ENCODE peak calls at places on chromosome 11, in eight cellular contexts. Z, N, W, C, X, L, U and K are unnamed samples.

GRCh38 chr11:37115963-37116362 is 517.9 kb upstream of the RAG2 start:
- DNase-seq in Z (no peak), N (no peak), W (no peak), C (no peak), X (no peak), L (no peak), U (no peak), K (no peak)

GRCh38 chr11:135075740-135076139 is 663.7 kb upstream of the B3GAT1 start:
- DNase-seq in Z (peak), N (no peak), W (peak), C (peak), X (no peak), L (no peak), U (no peak), K (peak)

GRCh38 chr11:75100314-75100713 is 3.6 kb upstream of the OR2AT4 start:
- DNase-seq in Z (no peak), N (peak), W (no peak), C (peak), X (no peak), L (no peak), U (no peak), K (peak)

GRCh38 chr11:134539285-134539684 is 127.2 kb upstream of the B3GAT1 start:
- DNase-seq in Z (no peak), N (no peak), W (no peak), C (no peak), X (no peak), L (no peak), U (no peak), K (no peak)

GRCh38 chr11:123238297-123238696 is 43.2 kb upstream of the CLMP start:
- DNase-seq in Z (peak), N (no peak), W (no peak), C (no peak), X (no peak), L (no peak), U (no peak), K (no peak)

GRCh38 chr11:2747236-2748015 is 47.6 kb upstream of the KCNQ1OT1 start:
- DNase-seq in Z (no peak), N (no peak), W (no peak), C (no peak), X (no peak), L (no peak), U (peak), K (peak)

GRCh38 chr11:114257621-114258558 is 38.3 kb upstream of the NNMT start:
- DNase-seq in Z (no peak), N (no peak), W (no peak), C (no peak), X (no peak), L (peak), U (no peak), K (no peak)

GRCh38 chr11:34960277-34960676 is 43.9 kb downstream of the PDHX start:
- DNase-seq in Z (no peak), N (no peak), W (no peak), C (no peak), X (no peak), L (no peak), U (no peak), K (no peak)

GRCh38 chr11:97544401-97544800 is 1154.6 kb downstream of the JRKL start:
- DNase-seq in Z (no peak), N (no peak), W (no peak), C (no peak), X (no peak), L (no peak), U (no peak), K (no peak)

GRCh38 chr11:83779876-83780275 is 493.7 kb upstream of the CCDC90B start:
- DNase-seq in Z (no peak), N (no peak), W (no peak), C (no peak), X (no peak), L (no peak), U (no peak), K (no peak)

GRCh38 chr11:13135385-13136271 is 126.5 kb downstream of the RASSF10 start:
- DNase-seq in Z (no peak), N (no peak), W (no peak), C (peak), X (no peak), L (no peak), U (no peak), K (peak)

GRCh38 chr11:33735426-33736147 is 636 bp downstream of the CD59 start:
- DNase-seq in Z (peak), N (peak), W (no peak), C (no peak), X (no peak), L (peak), U (no peak), K (no peak)

GRCh38 chr11:7547091-7547490 is 33.3 kb downstream of the PPFIBP2 start:
- DNase-seq in Z (no peak), N (no peak), W (no peak), C (no peak), X (no peak), L (no peak), U (no peak), K (no peak)

GRCh38 chr11:76510060-76511047 is 65.5 kb downstream of the EMSY start:
- DNase-seq in Z (no peak), N (no peak), W (no peak), C (peak), X (no peak), L (no peak), U (no peak), K (no peak)

GRCh38 chr11:86162257-86162656 is 82.3 kb upstream of the EED start:
- DNase-seq in Z (no peak), N (no peak), W (no peak), C (peak), X (no peak), L (no peak), U (peak), K (peak)

GRCh38 chr11:128928400-128928799 is 14.3 kb downstream of the TP53AIP1 start:
- DNase-seq in Z (no peak), N (no peak), W (no peak), C (no peak), X (no peak), L (no peak), U (no peak), K (no peak)

GRCh38 chr11:1484061-1484671 is 2.4 kb downstream of the MOB2 start:
- DNase-seq in Z (no peak), N (no peak), W (no peak), C (no peak), X (no peak), L (no peak), U (peak), K (no peak)

GRCh38 chr11:112620621-112621394 is 340.4 kb upstream of the NCAM1 start:
- DNase-seq in Z (no peak), N (no peak), W (no peak), C (no peak), X (no peak), L (no peak), U (no peak), K (no peak)

GRCh38 chr11:95466406-95466805 is 235.4 kb upstream of the SESN3 start:
- DNase-seq in Z (no peak), N (no peak), W (no peak), C (no peak), X (no peak), L (no peak), U (no peak), K (no peak)

GRCh38 chr11:107590460-107591097 is 368 bp upstream of the ELMOD1 start:
- DNase-seq in Z (no peak), N (no peak), W (no peak), C (no peak), X (no peak), L (no peak), U (no peak), K (no peak)

GRCh38 chr11:65373839-65374580 is 8.4 kb downstream of the SLC25A45 start:
- DNase-seq in Z (no peak), N (no peak), W (no peak), C (no peak), X (no peak), L (no peak), U (no peak), K (no peak)

GRCh38 chr11:41334007-41334933 is 125.2 kb downstream of the LRRC4C start:
- DNase-seq in Z (no peak), N (no peak), W (no peak), C (no peak), X (no peak), L (no peak), U (no peak), K (no peak)

GRCh38 chr11:41282436-41282835 is 177.0 kb downstream of the LRRC4C start:
- DNase-seq in Z (no peak), N (no peak), W (no peak), C (no peak), X (no peak), L (no peak), U (no peak), K (no peak)

GRCh38 chr11:115848080-115848479 is 343.9 kb upstream of the CADM1 start:
- DNase-seq in Z (no peak), N (no peak), W (no peak), C (no peak), X (no peak), L (no peak), U (no peak), K (no peak)

GRCh38 chr11:8288824-8289223 is 25.1 kb upstream of the LMO1 start:
- DNase-seq in Z (no peak), N (no peak), W (no peak), C (no peak), X (no peak), L (no peak), U (no peak), K (no peak)

GRCh38 chr11:57228600-57228999 is 8.4 kb downstream of the APLNR start:
- DNase-seq in Z (no peak), N (no peak), W (no peak), C (no peak), X (no peak), L (no peak), U (no peak), K (no peak)

GRCh38 chr11:114280696-114281095 is 15.5 kb upstream of the NNMT start:
- DNase-seq in Z (peak), N (no peak), W (peak), C (peak), X (peak), L (peak), U (no peak), K (peak)

GRCh38 chr11:70733327-70734325 is 335.3 kb downstream of the CTTN start:
- DNase-seq in Z (no peak), N (no peak), W (no peak), C (no peak), X (no peak), L (no peak), U (peak), K (no peak)

GRCh38 chr11:59247535-59248227 is 35.0 kb upstream of the MPEG1 start:
- DNase-seq in Z (no peak), N (no peak), W (no peak), C (no peak), X (no peak), L (no peak), U (no peak), K (no peak)